ENCODE peak calls at places on chromosomes 11 and 22, in six cellular contexts. B is CD8-positive, alpha-beta T cell; W is suprapubic skin; Z is foreskin fibroblast; V is spleen; P is OCI-LY7. M is an unnamed sample.

GRCh38 chr11:69089258-69089657 is 40.5 kb downstream of the TPCN2 start:
- DNase-seq in B (no peak), W (no peak), Z (peak), V (no peak), P (no peak), M (peak)

GRCh38 chr11:124086447-124086846 is 28.8 kb upstream of the VWA5A start:
- DNase-seq in B (no peak), W (no peak), Z (no peak), V (no peak), P (no peak), M (no peak)

GRCh38 chr11:14300661-14301304 is 58.2 kb downstream of the RRAS2 start:
- DNase-seq in B (peak), W (no peak), Z (peak), V (no peak), P (peak), M (peak)

GRCh38 chr22:17158568-17159503 is at the start of gene HDHD5:
- DNase-seq in B (peak), W (peak), Z (peak), V (peak), P (peak), M (peak)

GRCh38 chr11:83816572-83817187 is 530.5 kb upstream of the CCDC90B start:
- DNase-seq in B (no peak), W (no peak), Z (no peak), V (no peak), P (peak), M (no peak)

GRCh38 chr11:120511116-120511803 is at the start of gene GRIK4:
- DNase-seq in B (peak), W (peak), Z (peak), V (peak), P (peak), M (no peak)

GRCh38 chr22:20569059-20570058 is 61.9 kb downstream of the MED15 start:
- DNase-seq in B (peak), W (peak), Z (peak), V (peak), P (no peak), M (peak)

GRCh38 chr11:99781074-99781473 is 760.3 kb downstream of the CNTN5 start:
- DNase-seq in B (no peak), W (no peak), Z (no peak), V (no peak), P (no peak), M (no peak)

GRCh38 chr22:45975266-45976161 is 1.4 kb downstream of the WNT7B start:
- DNase-seq in B (no peak), W (no peak), Z (no peak), V (no peak), P (no peak), M (no peak)

DNA sequence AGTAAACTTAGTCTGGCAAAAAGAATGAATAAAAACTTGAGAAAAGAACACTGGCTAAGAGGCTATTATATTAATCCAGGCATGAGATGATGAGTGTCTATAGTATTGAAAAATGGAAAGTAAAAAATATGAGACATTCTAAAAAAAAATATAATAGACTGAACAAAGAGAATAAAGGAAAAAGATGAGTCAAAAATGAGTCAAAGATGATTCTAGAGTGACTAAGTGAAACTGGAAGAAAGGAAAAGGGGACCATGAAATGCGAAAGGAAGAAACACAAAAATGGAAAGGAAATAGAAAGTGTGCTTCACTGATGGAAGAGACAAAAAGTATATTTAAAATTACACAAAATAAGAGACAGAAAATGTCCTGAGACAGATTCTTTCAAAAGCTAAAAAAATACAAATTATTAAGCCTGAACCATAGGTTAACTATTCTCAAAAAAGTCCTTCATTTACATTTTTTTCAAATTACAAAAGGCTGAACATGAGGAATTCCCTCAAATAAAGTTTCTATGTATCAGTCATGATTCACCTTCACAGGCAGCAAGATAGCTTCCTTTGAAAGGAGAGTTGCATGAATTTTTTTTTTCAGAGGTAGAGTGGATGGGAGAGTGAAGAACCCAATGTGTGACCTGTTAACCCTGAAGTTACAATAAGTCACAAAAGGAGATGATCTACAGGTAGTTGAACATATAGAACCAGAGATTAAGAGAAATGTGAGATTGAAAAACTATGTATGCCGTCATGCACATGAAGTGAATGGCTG is 75.2 kb downstream of the EIF3M start:
- DNase-seq in B (no peak), W (no peak), Z (peak), V (no peak), P (no peak), M (no peak)
- H3K4me3 ChIP-seq in B (no peak), W (no peak), Z (no peak), V (no peak), P (no peak), M (no peak)

DNA sequence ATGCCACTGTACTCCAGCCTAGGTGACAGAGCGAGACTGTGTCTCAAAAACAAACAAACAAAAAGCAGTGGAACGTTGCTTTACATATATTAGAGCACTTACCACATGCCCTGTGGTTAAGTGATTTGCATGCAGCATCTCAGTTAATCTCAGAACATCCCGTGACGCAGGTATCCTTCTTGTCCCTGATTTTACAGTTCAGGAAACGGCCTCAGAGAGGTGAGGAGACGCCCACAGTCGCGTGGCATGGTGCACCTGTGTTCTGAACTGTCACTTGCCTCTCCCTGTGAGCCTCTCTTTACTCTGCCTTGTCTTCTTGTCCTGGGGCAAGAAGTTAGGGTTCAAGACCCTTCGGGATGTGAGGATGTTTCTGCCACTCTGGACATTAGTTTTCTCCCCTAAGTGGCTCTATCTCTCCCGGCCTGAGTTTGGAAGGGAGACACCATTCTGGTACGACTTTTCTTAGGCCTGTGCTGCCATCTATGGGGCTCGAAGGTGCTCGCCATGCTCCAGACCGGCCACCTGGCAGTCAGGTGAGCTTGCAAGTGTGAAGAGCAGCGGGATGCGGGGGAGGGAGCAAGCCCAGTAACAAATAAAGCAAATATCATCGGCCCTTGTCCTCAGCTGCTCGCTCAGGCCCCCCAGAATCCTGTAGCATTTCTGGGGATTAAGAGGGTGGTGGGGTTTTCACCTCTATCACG is 25.6 kb downstream of the YWHAH start:
- DNase-seq in B (peak), W (no peak), Z (peak), V (peak), P (peak), M (no peak)
- TF ChIP-seq CTCF in B (no peak), W (no peak), Z (peak), V (no peak), P (peak), M (peak)

GRCh38 chr11:45102810-45103621 is 43.4 kb upstream of the PRDM11 start:
- DNase-seq in B (peak), W (no peak), Z (peak), V (peak), P (peak), M (peak)
- H3K4me3 ChIP-seq in B (no peak), W (no peak), Z (no peak), V (no peak), P (no peak), M (no peak)

DNA sequence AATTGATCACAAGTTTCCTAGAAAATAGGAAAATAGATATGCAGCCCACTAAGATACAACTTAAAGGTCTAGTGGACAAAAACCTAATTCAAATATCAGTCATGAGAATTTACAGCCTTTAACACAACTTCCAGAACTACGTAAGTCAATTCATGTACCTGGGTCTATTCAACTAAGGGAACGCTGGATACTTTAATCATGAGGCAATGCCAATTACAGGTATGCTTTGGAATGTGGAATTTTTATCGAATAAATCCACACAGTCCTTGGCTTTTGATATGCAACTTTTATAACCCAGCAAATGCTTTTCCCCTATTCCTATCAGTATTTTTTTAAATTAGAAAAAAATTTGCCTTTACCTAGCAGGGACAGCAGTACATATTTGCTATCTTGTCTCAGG is 289.5 kb upstream of the FAT3 start:
- DNase-seq in B (no peak), W (no peak), Z (no peak), V (no peak), P (no peak), M (no peak)
- TF ChIP-seq CTCF in B (no peak), W (no peak), Z (no peak), V (no peak), P (no peak), M (no peak)

DNA sequence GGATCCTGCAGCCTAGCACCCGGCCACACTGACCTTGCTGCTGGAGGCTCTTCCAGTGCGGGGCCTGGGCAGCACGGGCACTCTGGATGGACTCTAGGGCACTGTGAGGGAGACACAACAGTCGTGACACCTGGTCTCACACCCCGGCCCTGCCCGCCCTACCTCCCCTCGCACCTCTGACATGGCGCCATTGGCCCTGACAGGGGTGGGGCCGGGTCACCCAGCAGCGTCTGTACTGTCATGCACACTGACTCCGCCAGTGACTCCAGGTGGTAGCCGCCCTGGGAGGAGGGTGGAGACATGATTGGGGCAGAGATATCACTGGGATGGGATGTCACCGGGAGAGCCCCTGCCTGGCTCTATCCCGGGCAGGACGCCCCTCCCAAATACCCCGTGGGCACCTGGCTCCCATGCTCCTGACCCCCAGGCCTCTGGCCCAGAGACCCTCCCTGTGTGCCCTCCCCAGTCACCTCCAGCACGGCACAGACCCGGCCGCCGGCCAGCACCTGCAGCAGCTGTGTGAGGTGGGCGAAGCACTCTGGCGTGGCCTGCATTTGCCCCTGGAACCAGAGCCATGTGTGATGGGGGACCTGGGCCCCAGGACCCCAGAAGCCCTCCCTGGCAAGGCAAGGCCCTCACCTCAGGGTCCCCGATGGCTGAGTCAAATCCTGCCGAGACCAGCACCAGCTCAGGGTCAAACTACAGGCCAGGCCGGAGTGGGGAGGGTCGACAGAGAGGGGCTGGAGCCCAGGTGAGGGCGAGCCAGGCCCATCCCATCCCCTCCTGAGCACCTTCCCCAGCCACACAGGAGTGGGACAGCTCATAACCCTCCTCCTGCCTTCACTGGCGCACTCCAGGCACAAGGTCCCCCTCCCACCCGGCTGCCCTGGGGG is 2.6 kb downstream of the HDAC10 start:
- DNase-seq in B (no peak), W (no peak), Z (no peak), V (no peak), P (no peak), M (no peak)
- H3K4me3 ChIP-seq in B (no peak), W (no peak), Z (no peak), V (no peak), P (peak), M (no peak)

GRCh38 chr11:133040289-133040893 is 491.9 kb downstream of the OPCML start:
- DNase-seq in B (no peak), W (no peak), Z (peak), V (no peak), P (no peak), M (no peak)

GRCh38 chr11:133041928-133042890 is 490.1 kb downstream of the OPCML start:
- DNase-seq in B (no peak), W (no peak), Z (no peak), V (no peak), P (no peak), M (no peak)

GRCh38 chr11:133038850-133039249 is 493.5 kb downstream of the OPCML start:
- DNase-seq in B (no peak), W (no peak), Z (no peak), V (no peak), P (no peak), M (no peak)

DNA sequence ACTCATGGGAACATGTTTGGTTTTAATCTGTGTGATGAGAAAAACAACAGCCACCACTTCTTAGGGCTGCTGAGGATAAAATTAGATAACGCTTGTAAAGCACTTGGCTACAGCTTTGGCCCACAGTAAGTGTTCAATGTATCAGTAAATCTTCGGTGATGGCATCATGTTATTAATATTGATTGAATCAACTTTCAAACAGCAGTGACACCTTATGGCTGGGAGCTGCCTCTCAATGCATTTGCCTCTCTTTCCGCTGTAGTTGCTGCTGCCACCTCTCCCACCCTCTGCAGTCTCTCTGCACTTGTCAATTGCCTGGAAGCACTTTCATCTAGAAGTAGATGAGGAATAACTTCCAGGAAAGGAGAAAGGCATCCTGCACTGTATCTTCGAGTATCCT is 491.1 kb downstream of the OPCML start:
- DNase-seq in B (no peak), W (no peak), Z (no peak), V (no peak), P (no peak), M (no peak)
- TF ChIP-seq CTCF in B (no peak), W (no peak), Z (no peak), V (no peak), P (no peak), M (no peak)

GRCh38 chr22:36363378-36363931 is 24.3 kb downstream of the MYH9 start:
- DNase-seq in B (no peak), W (no peak), Z (no peak), V (no peak), P (no peak), M (no peak)

GRCh38 chr22:36360871-36361383 is 26.8 kb downstream of the MYH9 start:
- DNase-seq in B (no peak), W (no peak), Z (no peak), V (no peak), P (no peak), M (no peak)

GRCh38 chr22:36364255-36365019 is 23.3 kb downstream of the MYH9 start:
- DNase-seq in B (no peak), W (no peak), Z (no peak), V (no peak), P (no peak), M (no peak)

GRCh38 chr22:36362077-36362476 is 25.7 kb downstream of the MYH9 start:
- DNase-seq in B (no peak), W (no peak), Z (no peak), V (no peak), P (no peak), M (no peak)

GRCh38 chr22:36362819-36363377 is 24.9 kb downstream of the MYH9 start:
- DNase-seq in B (no peak), W (no peak), Z (no peak), V (no peak), P (no peak), M (no peak)
- H3K4me3 ChIP-seq in B (no peak), W (no peak), Z (no peak), V (no peak), P (no peak), M (no peak)

DNA sequence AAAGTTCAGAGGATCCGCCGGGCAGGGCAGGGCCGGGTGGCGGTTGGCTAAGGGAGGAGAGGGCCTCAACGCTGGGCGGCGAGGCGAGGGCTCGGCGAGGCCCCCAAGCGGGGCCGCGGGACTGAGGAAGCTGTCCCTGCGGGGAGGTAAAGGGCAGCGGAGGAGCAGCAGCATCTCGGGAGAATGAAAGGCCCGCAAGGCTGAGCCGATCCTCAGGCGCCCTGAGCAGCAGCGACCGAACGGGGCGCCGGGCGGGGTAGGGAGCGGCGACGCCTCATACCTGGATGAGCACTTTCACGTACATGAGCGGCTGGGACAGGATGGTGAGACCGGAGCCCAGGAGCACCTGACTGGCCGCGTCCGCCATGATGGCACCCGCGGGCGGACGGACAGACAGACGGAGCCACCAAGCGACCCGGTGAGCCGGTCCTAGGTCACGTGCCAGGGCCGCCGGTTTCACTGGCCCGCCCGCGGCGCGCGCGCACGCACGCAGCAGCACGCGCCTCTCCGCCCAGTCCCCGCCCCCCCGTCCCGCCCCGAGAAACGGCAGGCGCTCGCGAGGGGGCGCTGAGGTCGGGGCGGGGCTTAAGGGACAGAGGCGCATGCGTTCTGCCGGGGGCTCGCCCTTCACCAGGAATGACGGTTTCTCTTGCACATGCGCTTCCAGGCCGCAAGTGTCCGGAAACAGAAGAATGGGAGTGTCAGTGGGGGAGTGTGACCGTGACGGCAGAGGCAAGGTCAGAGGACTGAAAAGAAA is at the start of gene MTCH2:
- DNase-seq in B (peak), W (peak), Z (peak), V (peak), P (peak), M (peak)
- TF ChIP-seq CTCF in B (no peak), W (peak), Z (no peak), V (peak), P (peak), M (no peak)

DNA sequence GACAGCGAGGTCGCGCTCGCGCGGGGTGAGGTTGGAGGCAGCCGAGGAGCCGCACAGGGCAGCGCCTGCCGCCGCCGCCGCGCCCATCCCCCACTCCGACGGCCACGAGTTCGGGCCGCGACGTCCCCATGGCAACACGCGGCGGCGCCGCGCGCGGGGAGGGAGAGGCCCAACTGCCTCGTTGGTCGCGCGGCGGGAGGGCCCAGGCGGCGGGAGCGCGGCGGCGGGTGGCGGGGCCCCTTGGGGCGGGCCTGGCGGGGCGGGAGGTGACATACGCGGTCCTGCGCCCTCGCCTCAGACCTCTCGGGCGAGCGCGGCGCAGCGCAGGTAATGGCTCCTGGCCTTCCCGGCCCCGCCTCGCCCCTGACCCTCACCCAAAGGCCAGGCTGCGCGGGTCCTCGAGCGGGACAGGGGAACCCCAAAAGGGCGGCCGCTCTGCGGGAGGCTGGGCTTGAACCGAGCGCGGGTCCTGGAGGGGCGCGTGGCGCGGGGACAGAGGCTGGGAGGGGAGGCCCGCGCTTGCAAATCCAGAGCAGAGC is at the start of gene DEUP1:
- DNase-seq in B (no peak), W (peak), Z (no peak), V (peak), P (no peak), M (no peak)
- H3K4me3 ChIP-seq in B (no peak), W (peak), Z (no peak), V (no peak), P (no peak), M (peak)

M was measured in AG09309.